ENCODE peak calls at places on chromosomes 7 and 10, in five cellular contexts. E, R, X, F and Q are unnamed samples.

GRCh38 chr7:68760556-68760955 is 837.7 kb upstream of the AUTS2 start:
- DNase-seq in F (no peak), E (no peak), X (no peak), R (no peak), Q (no peak)

GRCh38 chr7:69256634-69257081 is 341.6 kb upstream of the AUTS2 start:
- DNase-seq in R (no peak), E (no peak), F (peak), X (no peak), Q (peak)

GRCh38 chr7:96045181-96045580 is 272.8 kb downstream of the DYNC1I1 start:
- DNase-seq in R (no peak), X (no peak), F (no peak), E (no peak), Q (no peak)

GRCh38 chr10:132671171-132672154 is 114.5 kb downstream of the NKX6-2 start:
- DNase-seq in X (no peak), R (no peak), F (no peak), E (no peak), Q (no peak)

GRCh38 chr7:1046722-1047679 is 2.7 kb downstream of the GPR146 start:
- DNase-seq in E (no peak), F (no peak), X (no peak), R (no peak), Q (no peak)

GRCh38 chr7:118949031-118949430 is 724.5 kb downstream of the ANKRD7 start:
- DNase-seq in X (no peak), F (no peak), E (no peak), R (peak), Q (no peak)

GRCh38 chr10:17847586-17848296 is 38.6 kb downstream of the MRC1 start:
- DNase-seq in X (peak), F (no peak), E (no peak), R (peak), Q (no peak)

GRCh38 chr7:128869138-128869943 is 6.7 kb downstream of the ATP6V1F start:
- DNase-seq in F (peak), X (peak), R (no peak), E (peak), Q (no peak)

GRCh38 chr10:122390679-122391078 is 16.2 kb downstream of the PLEKHA1 start:
- DNase-seq in E (no peak), F (no peak), X (no peak), R (no peak), Q (no peak)